ENCODE peak calls at places on chromosomes 13 and 19, in five cellular contexts. J, D, Y, A and V are unnamed samples.

GRCh38 chr19:32691952-32692726 is 518 bp downstream of the NUDT19 start:
- DNase-seq in A (peak), Y (peak), J (peak), D (no peak), V (peak)

GRCh38 chr13:25654332-25654731 is 282.6 kb downstream of the ATP8A2 start:
- DNase-seq in J (no peak), Y (no peak), D (no peak), A (no peak), V (no peak)

GRCh38 chr13:52034616-52035226 is 10.2 kb downstream of the UTP14C start:
- DNase-seq in D (peak), Y (peak), J (no peak), A (no peak), V (no peak)

GRCh38 chr13:46893820-46894533 is 2.9 kb downstream of the HTR2A start:
- DNase-seq in J (peak), A (peak), D (peak), Y (no peak), V (peak)

GRCh38 chr13:102847272-102848234 is 1.7 kb downstream of the ERCC5 start:
- DNase-seq in J (no peak), A (peak), Y (peak), D (no peak), V (peak)

GRCh38 chr19:48203227-48203793 is 32.8 kb downstream of the ZSWIM9 start:
- DNase-seq in A (no peak), D (peak), Y (no peak), J (no peak), V (no peak)

GRCh38 chr19:6060600-6061391 is 49.5 kb downstream of the RFX2 start:
- DNase-seq in A (peak), J (no peak), Y (peak), D (no peak), V (no peak)

GRCh38 chr13:112356190-112356589 is 20.0 kb upstream of the SPACA7 start:
- DNase-seq in D (no peak), A (no peak), J (no peak), Y (no peak), V (no peak)

GRCh38 chr13:40568672-40569350 is 97.6 kb downstream of the FOXO1 start:
- DNase-seq in Y (no peak), D (no peak), A (no peak), J (no peak), V (no peak)

GRCh38 chr13:30862707-30863106 is 43.4 kb upstream of the MEDAG start:
- DNase-seq in J (no peak), A (no peak), Y (no peak), D (no peak), V (no peak)

GRCh38 chr13:81442904-81443303 is 1102.0 kb upstream of the SPRY2 start:
- DNase-seq in A (no peak), D (no peak), Y (peak), J (no peak), V (no peak)

GRCh38 chr13:111175372-111175771 is 60.3 kb downstream of the ARHGEF7 start:
- DNase-seq in Y (no peak), J (no peak), D (no peak), A (no peak), V (no peak)

GRCh38 chr13:77535448-77535847 is at the start of gene SCEL:
- DNase-seq in Y (peak), J (no peak), A (no peak), D (no peak), V (no peak)

GRCh38 chr13:36148436-36148835 is 17.3 kb upstream of the DCLK1 start:
- DNase-seq in A (no peak), Y (peak), J (no peak), D (no peak), V (no peak)

GRCh38 chr19:19502281-19502680 is 13.1 kb downstream of the TSSK6 start:
- DNase-seq in Y (no peak), A (no peak), J (peak), D (no peak), V (no peak)

GRCh38 chr19:9721861-9722260 is 46.7 kb downstream of the ZNF846 start:
- DNase-seq in Y (peak), D (no peak), A (no peak), J (no peak), V (no peak)

GRCh38 chr13:102286326-102286725 is 115.5 kb downstream of the FGF14 start:
- DNase-seq in Y (peak), A (peak), J (no peak), D (no peak), V (no peak)

GRCh38 chr13:60163525-60164471 is at the start of gene DIAPH3:
- DNase-seq in A (peak), D (peak), J (peak), Y (peak), V (peak)

GRCh38 chr13:100673831-100674362 is 698 bp downstream of the TMTC4 start:
- DNase-seq in D (no peak), A (peak), J (no peak), Y (peak), V (peak)

GRCh38 chr13:51776179-51776578 is 27.8 kb downstream of the DHRS12 start:
- DNase-seq in D (no peak), A (no peak), Y (no peak), J (no peak), V (no peak)

GRCh38 chr19:30167206-30167903 is 204.8 kb upstream of the ZNF536 start:
- DNase-seq in A (no peak), Y (no peak), J (no peak), D (no peak), V (no peak)

GRCh38 chr19:4988770-4989251 is 19.9 kb downstream of the KDM4B start:
- DNase-seq in A (peak), D (no peak), J (no peak), Y (no peak), V (no peak)

GRCh38 chr13:113842336-113843062 is 21.4 kb downstream of the GAS6 start:
- DNase-seq in D (no peak), Y (no peak), A (no peak), J (no peak), V (no peak)